ENCODE peak calls at places on chromosomes 2 and 18, in seven cellular contexts. W is NCI-H1092, C is tibial artery, O is lung, Y is endodermal cell, Z is NCI-H524, K is RWPE1. J is an unnamed sample.

GRCh38 chr18:9608728-9609127 is 5.6 kb downstream of the PPP4R1 start:
- DNase-seq in W (no peak), C (no peak), O (no peak), Y (no peak), Z (no peak), K (no peak), J (no peak)

GRCh38 chr2:200216310-200216709 is 90.2 kb upstream of the SPATS2L start:
- DNase-seq in W (no peak), C (no peak), O (no peak), Y (no peak), Z (no peak), K (no peak), J (no peak)

GRCh38 chr2:227416669-227417068 is 28.9 kb upstream of the SCYGR1 start:
- DNase-seq in W (no peak), C (no peak), O (no peak), Y (no peak), Z (no peak), K (no peak), J (no peak)

GRCh38 chr2:46014911-46015654 is 282.1 kb upstream of the EPAS1 start:
- DNase-seq in W (no peak), C (no peak), O (no peak), Y (peak; percentile 75), Z (no peak), K (no peak), J (no peak)

GRCh38 chr18:30486856-30487255 is 555.7 kb downstream of the DSC3 start:
- DNase-seq in W (no peak), C (no peak), O (no peak), Y (no peak), Z (no peak), K (no peak), J (no peak)

GRCh38 chr2:81692566-81692965 is 1388.0 kb upstream of the LRRTM1 start:
- DNase-seq in W (no peak), C (no peak), O (no peak), Y (no peak), Z (no peak), K (no peak), J (no peak)

GRCh38 chr2:232013701-232014353 is 52.3 kb downstream of the DIS3L2 start:
- DNase-seq in W (no peak), C (no peak), O (no peak), Y (no peak), Z (no peak), K (peak; percentile 82), J (no peak)

GRCh38 chr18:74373428-74373827 is 57.8 kb downstream of the C18orf63 start:
- DNase-seq in W (no peak), C (no peak), O (peak; percentile 16), Y (no peak), Z (no peak), K (no peak), J (peak; percentile 63)